ENCODE peak calls at places on chromosomes 3 and 15, in six cellular contexts. O is left lung, H is GM23248, G is mesenchymal stem cell, Q is psoas muscle, X is AG04450. W is an unnamed sample.

GRCh38 chr3:64539451-64540196 is 148.2 kb downstream of the ADAMTS9 start:
- DNase-seq in O (no peak), H (peak; percentile 73), G (no peak), Q (no peak), X (peak; percentile 78), W (no peak)

GRCh38 chr15:72203507-72203837 is 5.9 kb upstream of the GRAMD2A start:
- DNase-seq in O (peak; percentile 73), H (peak; percentile 94), G (no peak), Q (peak; percentile 74), X (peak; percentile 48), W (no peak)

GRCh38 chr3:16467368-16467767 is 46.1 kb downstream of the RFTN1 start:
- DNase-seq in O (no peak), H (no peak), G (peak; percentile 58), Q (no peak), X (no peak), W (peak; percentile 27)

GRCh38 chr3:45381168-45381852 is 7.1 kb upstream of the LARS2 start:
- DNase-seq in O (no peak), H (peak; percentile 8), G (no peak), Q (no peak), X (no peak), W (no peak)

GRCh38 chr3:15205934-15206661 is at the start of gene CAPN7:
- DNase-seq in O (peak; percentile 95), H (peak; percentile 99), G (peak; percentile 93), Q (peak; percentile 98), X (peak; percentile 83), W (peak; percentile 95)

GRCh38 chr3:180180795-180181194 is 144.1 kb upstream of the PEX5L start:
- DNase-seq in O (no peak), H (peak; percentile 68), G (no peak), Q (no peak), X (peak; percentile 61), W (no peak)

GRCh38 chr3:53709256-53709655 is 137.0 kb downstream of the CHDH start:
- DNase-seq in O (no peak), H (no peak), G (no peak), Q (no peak), X (no peak), W (no peak)

GRCh38 chr3:8301977-8302589 is 199.5 kb upstream of the LMCD1 start:
- DNase-seq in O (no peak), H (peak; percentile 73), G (peak; percentile 56), Q (no peak), X (peak; percentile 20), W (no peak)

GRCh38 chr3:138036572-138036971 is 26.6 kb downstream of the CLDN18 start:
- DNase-seq in O (no peak), H (no peak), G (no peak), Q (no peak), X (no peak), W (no peak)

GRCh38 chr15:57375827-57376694 is at the start of gene CGNL1:
- DNase-seq in O (peak; percentile 43), H (peak; percentile 71), G (peak; percentile 23), Q (peak; percentile 59), X (no peak), W (no peak)

GRCh38 chr15:70783610-70784021 is 20.3 kb upstream of the UACA start:
- DNase-seq in O (no peak), H (peak; percentile 81), G (peak; percentile 75), Q (no peak), X (no peak), W (no peak)

GRCh38 chr3:187968883-187969580 is 184.9 kb upstream of the LPP start:
- DNase-seq in O (no peak), H (peak; percentile 86), G (peak; percentile 88), Q (no peak), X (no peak), W (no peak)

GRCh38 chr3:56988874-56989433 is 71.5 kb upstream of the SPATA12 start:
- DNase-seq in O (peak; percentile 72), H (peak; percentile 84), G (peak; percentile 78), Q (peak; percentile 81), X (peak; percentile 58), W (peak; percentile 53)

GRCh38 chr3:152379415-152380042 is 110.8 kb downstream of the MBNL1 start:
- DNase-seq in O (no peak), H (peak; percentile 39), G (peak; percentile 61), Q (no peak), X (no peak), W (no peak)

GRCh38 chr3:133491481-133492059 is 81.9 kb upstream of the CDV3 start:
- DNase-seq in O (no peak), H (no peak), G (no peak), Q (no peak), X (no peak), W (no peak)

GRCh38 chr3:20316238-20316637 is 130.2 kb upstream of the SGO1 start:
- DNase-seq in O (no peak), H (no peak), G (no peak), Q (no peak), X (no peak), W (no peak)

GRCh38 chr15:55744026-55744655 is 1.2 kb upstream of the PRTG start:
- DNase-seq in O (no peak), H (no peak), G (no peak), Q (no peak), X (no peak), W (no peak)

GRCh38 chr3:42665050-42665878 is 11.8 kb downstream of the ZBTB47 start:
- DNase-seq in O (no peak), H (no peak), G (no peak), Q (no peak), X (no peak), W (no peak)

GRCh38 chr3:45939341-45939771 is 3.9 kb upstream of the CXCR6 start:
- DNase-seq in O (no peak), H (peak; percentile 14), G (peak; percentile 49), Q (no peak), X (no peak), W (no peak)

GRCh38 chr15:83285979-83286553 is 1.6 kb upstream of the BNC1 start:
- DNase-seq in O (no peak), H (peak; percentile 89), G (peak; percentile 83), Q (no peak), X (peak; percentile 26), W (no peak)

GRCh38 chr3:95351158-95351557 is 1288.3 kb downstream of the NSUN3 start:
- DNase-seq in O (no peak), H (no peak), G (no peak), Q (no peak), X (no peak), W (no peak)

GRCh38 chr3:32140943-32141342 is 34.5 kb downstream of the GPD1L start:
- DNase-seq in O (no peak), H (no peak), G (no peak), Q (no peak), X (no peak), W (no peak)

GRCh38 chr15:67066041-67067021 is 929 bp downstream of the SMAD3 start:
- DNase-seq in O (no peak), H (peak; percentile 63), G (no peak), Q (peak; percentile 68), X (no peak), W (no peak)

GRCh38 chr15:72968531-72968922 is 83.7 kb upstream of the NEO1 start:
- DNase-seq in O (no peak), H (no peak), G (peak; percentile 27), Q (peak; percentile 49), X (no peak), W (no peak)

GRCh38 chr3:126268866-126269265 is 88.3 kb downstream of the KLF15 start:
- DNase-seq in O (no peak), H (no peak), G (no peak), Q (no peak), X (no peak), W (no peak)

GRCh38 chr3:43769097-43769470 is 78.3 kb downstream of the ABHD5 start:
- DNase-seq in O (no peak), H (no peak), G (no peak), Q (no peak), X (no peak), W (no peak)

GRCh38 chr15:68507447-68507846 is 71.3 kb upstream of the CORO2B start:
- DNase-seq in O (no peak), H (no peak), G (no peak), Q (no peak), X (no peak), W (no peak)

GRCh38 chr3:112855883-112856282 is 9.2 kb upstream of the CD200R1L start:
- DNase-seq in O (no peak), H (no peak), G (no peak), Q (no peak), X (no peak), W (no peak)

GRCh38 chr3:87900061-87900460 is 158.7 kb downstream of the CGGBP1 start:
- DNase-seq in O (no peak), H (peak; percentile 4), G (no peak), Q (no peak), X (no peak), W (no peak)

GRCh38 chr3:139455855-139456254 is 20.5 kb downstream of the RBP2 start:
- DNase-seq in O (no peak), H (peak; percentile 16), G (no peak), Q (no peak), X (no peak), W (no peak)

GRCh38 chr3:186021673-186022362 is 84.0 kb upstream of the TRA2B start:
- DNase-seq in O (no peak), H (peak; percentile 98), G (peak; percentile 92), Q (peak; percentile 52), X (peak; percentile 85), W (no peak)

GRCh38 chr3:76656531-76657070 is 383.3 kb upstream of the ROBO2 start:
- DNase-seq in O (no peak), H (no peak), G (no peak), Q (no peak), X (no peak), W (no peak)

DNA sequence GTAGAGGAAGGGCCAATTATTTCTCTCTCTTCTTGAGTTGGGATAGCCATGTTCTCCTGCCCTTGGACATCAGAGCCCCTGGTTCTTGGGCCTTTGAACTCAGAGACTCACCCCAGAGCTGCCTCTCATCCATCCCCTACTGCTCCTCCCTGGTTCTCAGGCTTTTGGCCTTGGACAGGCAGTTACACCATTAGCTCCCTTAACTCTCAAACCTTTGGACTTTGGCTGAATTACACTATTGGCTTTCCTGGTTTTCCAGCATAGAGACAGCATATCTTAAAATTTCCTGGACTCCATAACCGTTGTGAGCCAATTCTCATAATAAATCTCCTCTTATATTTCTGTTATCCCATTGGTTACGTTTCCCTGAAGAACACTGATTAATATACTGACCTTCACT is 63.7 kb upstream of the CHL1 start:
- DNase-seq in O (no peak), H (no peak), G (no peak), Q (no peak), X (no peak), W (no peak)
- H3K9me3 ChIP-seq in O (no peaks in the 10 kb centered on the region), H (no peaks in the 10 kb centered on the region), G (no peaks in the 10 kb centered on the region), Q (no peaks in the 10 kb centered on the region), X (no peaks in the 10 kb centered on the region), W (no peaks in the 10 kb centered on the region)

DNA sequence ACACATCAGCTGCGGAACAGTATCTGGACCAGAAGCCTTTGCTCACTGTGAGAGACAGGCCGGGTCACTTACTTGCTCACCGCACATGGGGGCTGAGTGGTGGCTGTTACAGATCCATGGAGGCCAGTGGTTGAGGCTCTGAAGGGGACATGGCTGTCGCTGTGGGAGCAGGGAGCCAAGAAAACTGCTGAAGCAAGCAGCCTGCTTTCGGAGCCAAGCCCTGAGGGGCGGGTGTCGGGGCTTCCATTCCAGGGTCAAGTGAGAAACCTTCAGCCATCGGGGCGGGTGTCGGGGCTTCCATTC is 42.3 kb upstream of the ADAMTS17 start:
- DNase-seq in O (no peak), H (no peak), G (no peak), Q (no peak), X (no peak), W (no peak)
- H3K9me3 ChIP-seq in O (peaks cover 26% of the 10 kb centered on the region), H (no peaks in the 10 kb centered on the region), G (peaks cover 55% of the 10 kb centered on the region), Q (peaks cover 14% of the 10 kb centered on the region), X (peaks cover 49% of the 10 kb centered on the region), W (no peaks in the 10 kb centered on the region)

GRCh38 chr3:33331414-33331813 is 54.2 kb downstream of the FBXL2 start:
- DNase-seq in O (no peak), H (peak; percentile 71), G (no peak), Q (no peak), X (no peak), W (no peak)
- H3K9me3 ChIP-seq in O (peaks cover 18% of the 10 kb centered on the region), H (no peaks in the 10 kb centered on the region), G (peaks cover 26% of the 10 kb centered on the region), Q (peaks cover 10% of the 10 kb centered on the region), X (peaks cover 9% of the 10 kb centered on the region), W (peaks cover 2% of the 10 kb centered on the region)

GRCh38 chr15:46861796-46862195 is 855.5 kb upstream of the SEMA6D start:
- DNase-seq in O (no peak), H (no peak), G (no peak), Q (no peak), X (no peak), W (no peak)
- H3K9me3 ChIP-seq in O (no peaks in the 10 kb centered on the region), H (no peaks in the 10 kb centered on the region), G (no peaks in the 10 kb centered on the region), Q (no peaks in the 10 kb centered on the region), X (no peaks in the 10 kb centered on the region), W (no peaks in the 10 kb centered on the region)